ENCODE peak calls at places on chromosomes 2 and 18, in five cellular contexts. One of them, this sample, is unnamed.

GRCh38 chr2:209125291-209125690 is 298.6 kb upstream of the MAP2 start:
- DNase-seq in tibial nerve: no peak
- DNase-seq in NB4: no peak
- DNase-seq in GM12878: no peak
- DNase-seq in HCT116: no peak
- DNase-seq in this sample: no peak

GRCh38 chr2:232327089-232328037 is 51.2 kb upstream of the ALPP start:
- DNase-seq in tibial nerve: peak; percentile 34
- DNase-seq in GM12878: no peak
- DNase-seq in HCT116: peak; percentile 27
- DNase-seq in NB4: peak; percentile 76
- DNase-seq in this sample: no peak

GRCh38 chr18:33404244-33404873 is 36.2 kb downstream of the CCDC178 start:
- DNase-seq in tibial nerve: no peak
- DNase-seq in NB4: no peak
- DNase-seq in GM12878: no peak
- DNase-seq in HCT116: no peak
- DNase-seq in this sample: no peak

GRCh38 chr2:132547089-132547687 is 122.8 kb downstream of the LYPD1 start:
- DNase-seq in NB4: peak; percentile 72
- DNase-seq in HCT116: peak; percentile 36
- DNase-seq in tibial nerve: peak; percentile 51
- DNase-seq in GM12878: peak; percentile 8
- DNase-seq in this sample: peak; percentile 90

GRCh38 chr2:10449481-10449831 is 1.3 kb upstream of the ODC1 start:
- DNase-seq in tibial nerve: no peak
- DNase-seq in NB4: peak; percentile 34
- DNase-seq in HCT116: no peak
- DNase-seq in GM12878: no peak
- DNase-seq in this sample: no peak

GRCh38 chr18:59456657-59457056 is 97.6 kb upstream of the LMAN1 start:
- DNase-seq in HCT116: no peak
- DNase-seq in tibial nerve: no peak
- DNase-seq in GM12878: no peak
- DNase-seq in NB4: no peak
- DNase-seq in this sample: no peak

GRCh38 chr2:70977605-70978205 is 725 bp upstream of the ANKRD53 start:
- DNase-seq in tibial nerve: peak; percentile 32
- DNase-seq in HCT116: no peak
- DNase-seq in NB4: no peak
- DNase-seq in GM12878: no peak
- DNase-seq in this sample: peak; percentile 59

GRCh38 chr2:240620149-240620731 is 5.0 kb upstream of the GPR35 start:
- DNase-seq in NB4: no peak
- DNase-seq in tibial nerve: no peak
- DNase-seq in HCT116: no peak
- DNase-seq in GM12878: no peak
- DNase-seq in this sample: peak; percentile 81

GRCh38 chr2:18792226-18792629 is 202.9 kb upstream of the NT5C1B start:
- DNase-seq in tibial nerve: no peak
- DNase-seq in HCT116: no peak
- DNase-seq in NB4: no peak
- DNase-seq in GM12878: no peak
- DNase-seq in this sample: no peak

GRCh38 chr18:55794288-55795052 is 206.5 kb upstream of the TCF4 start:
- DNase-seq in NB4: no peak
- DNase-seq in GM12878: no peak
- DNase-seq in tibial nerve: no peak
- DNase-seq in HCT116: no peak
- DNase-seq in this sample: no peak
- H3K4me3 ChIP-seq in NB4: no peak overlapping the region
- H3K4me3 ChIP-seq in GM12878: no peak overlapping the region
- H3K4me3 ChIP-seq in tibial nerve: no peak overlapping the region
- H3K4me3 ChIP-seq in HCT116: no peak overlapping the region
- H3K4me3 ChIP-seq in this sample: no peak overlapping the region

GRCh38 chr2:189501487-189501886 is 60.2 kb downstream of the WDR75 start:
- DNase-seq in tibial nerve: no peak
- DNase-seq in HCT116: no peak
- DNase-seq in NB4: no peak
- DNase-seq in GM12878: no peak
- DNase-seq in this sample: no peak

GRCh38 chr2:189499137-189499536 is 57.9 kb downstream of the WDR75 start:
- DNase-seq in HCT116: no peak
- DNase-seq in NB4: no peak
- DNase-seq in tibial nerve: no peak
- DNase-seq in GM12878: no peak
- DNase-seq in this sample: no peak

GRCh38 chr2:189492451-189492850 is 51.2 kb downstream of the WDR75 start:
- DNase-seq in HCT116: no peak
- DNase-seq in GM12878: no peak
- DNase-seq in tibial nerve: no peak
- DNase-seq in NB4: no peak
- DNase-seq in this sample: no peak

GRCh38 chr2:189500456-189501160 is 59.3 kb downstream of the WDR75 start:
- DNase-seq in HCT116: no peak
- DNase-seq in GM12878: no peak
- DNase-seq in NB4: no peak
- DNase-seq in tibial nerve: no peak
- DNase-seq in this sample: no peak

DNA sequence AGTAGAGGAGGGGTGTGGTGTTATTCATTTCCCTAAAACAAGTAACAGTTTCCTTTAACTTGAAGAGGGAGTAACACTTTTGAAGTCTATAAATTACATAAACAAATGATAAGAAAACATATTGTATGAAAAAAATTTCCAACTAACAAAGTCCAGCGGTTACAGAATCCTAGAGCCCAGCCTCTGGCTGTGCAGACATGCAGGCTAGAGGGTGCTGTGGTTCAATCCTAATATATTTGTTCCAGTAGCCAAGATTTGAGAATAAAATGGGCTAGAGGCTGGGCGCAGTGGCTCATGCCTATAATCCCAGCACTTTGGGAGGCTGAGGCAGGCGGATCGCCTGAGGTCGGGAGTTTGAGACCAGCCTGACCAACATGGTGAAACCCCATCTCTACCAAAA is 56.9 kb downstream of the WDR75 start:
- DNase-seq in tibial nerve: no peak
- DNase-seq in HCT116: no peak
- DNase-seq in NB4: no peak
- DNase-seq in GM12878: no peak
- DNase-seq in this sample: no peak
- TF ChIP-seq CTCF in tibial nerve: peak; percentile 8
- TF ChIP-seq CTCF in HCT116: no peak
- TF ChIP-seq CTCF in NB4: no peak
- TF ChIP-seq CTCF in GM12878: no peak
- TF ChIP-seq CTCF in this sample: no peak

DNA sequence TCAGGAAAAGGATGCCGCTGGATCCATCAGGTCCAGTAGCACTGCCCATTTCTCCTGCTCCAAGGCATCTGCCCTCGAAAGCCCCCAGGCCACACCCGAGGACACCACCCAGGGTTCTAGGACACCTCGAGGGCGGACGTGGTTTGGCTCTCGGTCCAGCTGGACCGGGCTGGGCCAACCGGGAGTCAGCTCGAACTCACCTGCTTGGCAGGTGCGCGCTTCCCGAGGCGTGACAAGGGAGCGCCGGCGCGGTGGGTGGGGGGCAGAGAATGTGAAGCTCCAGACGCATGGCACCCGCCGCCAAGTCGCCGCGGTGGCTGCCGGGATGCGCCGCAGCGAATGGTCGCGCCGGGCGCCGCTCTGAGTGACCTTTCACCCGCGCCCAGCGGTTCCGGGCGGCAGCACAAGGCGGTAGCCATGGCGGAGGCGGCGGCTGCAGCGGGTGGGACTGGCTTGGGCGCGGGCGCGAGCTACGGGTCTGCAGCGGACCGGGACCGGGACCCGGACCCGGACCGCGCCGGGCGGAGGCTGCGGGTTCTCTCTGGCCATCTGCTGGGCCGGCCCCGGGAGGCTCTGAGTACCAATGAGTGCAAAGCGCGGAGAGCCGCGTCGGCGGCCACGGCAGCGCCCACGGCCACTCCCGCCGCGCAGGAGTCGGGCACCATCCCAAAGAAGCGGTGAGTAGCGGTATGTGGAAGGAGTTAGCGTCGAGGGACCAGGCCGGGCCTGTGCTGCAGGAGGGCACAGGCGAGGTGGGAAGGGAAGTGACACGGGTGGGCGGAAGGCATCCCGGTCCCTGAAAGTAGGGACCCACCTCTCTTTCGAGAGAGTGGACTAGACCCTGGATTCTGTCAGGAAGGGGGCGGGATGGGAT is at the start of gene AGPS:
- DNase-seq in tibial nerve: peak; percentile 33
- DNase-seq in GM12878: peak; percentile 30
- DNase-seq in NB4: peak; percentile 92
- DNase-seq in HCT116: peak; percentile 51
- DNase-seq in this sample: peak; percentile 38
- TF ChIP-seq POLR2A in tibial nerve: peak; percentile 22
- TF ChIP-seq POLR2A in GM12878: peak; percentile 94
- TF ChIP-seq POLR2A in NB4: no peak
- TF ChIP-seq POLR2A in HCT116: peak; percentile 61
- TF ChIP-seq POLR2A in this sample: no peak

GRCh38 chr2:224325941-224326340 is 76.0 kb downstream of the FAM124B start:
- DNase-seq in tibial nerve: no peak
- DNase-seq in HCT116: no peak
- DNase-seq in GM12878: no peak
- DNase-seq in NB4: no peak
- DNase-seq in this sample: no peak

GRCh38 chr2:224324604-224325003 is 77.3 kb downstream of the FAM124B start:
- DNase-seq in NB4: no peak
- DNase-seq in HCT116: no peak
- DNase-seq in GM12878: no peak
- DNase-seq in tibial nerve: no peak
- DNase-seq in this sample: no peak

GRCh38 chr2:224331698-224332097 is 70.2 kb downstream of the FAM124B start:
- DNase-seq in tibial nerve: no peak
- DNase-seq in NB4: no peak
- DNase-seq in GM12878: no peak
- DNase-seq in HCT116: no peak
- DNase-seq in this sample: no peak

GRCh38 chr2:224333631-224334030 is 68.3 kb downstream of the FAM124B start:
- DNase-seq in NB4: no peak
- DNase-seq in GM12878: no peak
- DNase-seq in tibial nerve: no peak
- DNase-seq in HCT116: no peak
- DNase-seq in this sample: no peak

DNA sequence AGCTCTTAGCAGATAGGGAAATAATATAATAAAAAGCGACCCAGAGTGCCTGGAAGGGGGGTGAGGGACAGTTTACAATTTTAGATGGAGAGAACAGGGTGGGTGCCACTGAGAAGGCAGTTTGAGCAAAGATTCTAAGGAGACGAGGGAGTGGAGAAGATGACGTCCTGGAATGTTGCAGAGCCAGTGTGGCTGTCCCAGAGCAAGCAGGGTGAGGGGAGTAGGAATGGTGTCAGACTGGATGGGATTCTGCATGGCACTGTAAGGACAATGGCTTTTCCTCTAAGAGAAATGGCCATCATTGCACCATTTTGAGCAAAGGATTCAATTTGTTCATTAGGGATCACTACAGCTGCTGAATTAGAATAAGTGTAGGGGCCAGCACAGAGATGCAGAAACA is 73.1 kb downstream of the FAM124B start:
- DNase-seq in HCT116: no peak
- DNase-seq in GM12878: no peak
- DNase-seq in NB4: no peak
- DNase-seq in tibial nerve: no peak
- DNase-seq in this sample: no peak
- H3K4me3 ChIP-seq in HCT116: no peak overlapping the region
- H3K4me3 ChIP-seq in GM12878: no peak overlapping the region
- H3K4me3 ChIP-seq in NB4: no peak overlapping the region
- H3K4me3 ChIP-seq in tibial nerve: no peak overlapping the region
- H3K4me3 ChIP-seq in this sample: no peak overlapping the region

GRCh38 chr2:128797092-128797491 is 478.4 kb upstream of the HS6ST1 start:
- DNase-seq in HCT116: no peak
- DNase-seq in NB4: no peak
- DNase-seq in GM12878: no peak
- DNase-seq in tibial nerve: no peak
- DNase-seq in this sample: no peak
- TF ChIP-seq CTCF in HCT116: no peak
- TF ChIP-seq CTCF in NB4: no peak
- TF ChIP-seq CTCF in GM12878: no peak
- TF ChIP-seq CTCF in tibial nerve: no peak
- TF ChIP-seq CTCF in this sample: no peak

GRCh38 chr2:11786191-11786590 is 39.8 kb downstream of the LPIN1 start:
- DNase-seq in tibial nerve: no peak
- DNase-seq in NB4: no peak
- DNase-seq in GM12878: no peak
- DNase-seq in HCT116: no peak
- DNase-seq in this sample: no peak

GRCh38 chr2:11785611-11785940 is 39.1 kb downstream of the LPIN1 start:
- DNase-seq in HCT116: no peak
- DNase-seq in tibial nerve: no peak
- DNase-seq in NB4: no peak
- DNase-seq in GM12878: no peak
- DNase-seq in this sample: peak; percentile 57

GRCh38 chr2:11784310-11784709 is 37.9 kb downstream of the LPIN1 start:
- DNase-seq in tibial nerve: no peak
- DNase-seq in GM12878: no peak
- DNase-seq in NB4: no peak
- DNase-seq in HCT116: no peak
- DNase-seq in this sample: no peak

GRCh38 chr2:11786592-11786991 is 40.2 kb downstream of the LPIN1 start:
- DNase-seq in NB4: no peak
- DNase-seq in tibial nerve: no peak
- DNase-seq in HCT116: no peak
- DNase-seq in GM12878: no peak
- DNase-seq in this sample: peak; percentile 50

GRCh38 chr2:11784747-11785610 is 38.5 kb downstream of the LPIN1 start:
- DNase-seq in HCT116: no peak
- DNase-seq in NB4: peak; percentile 64
- DNase-seq in tibial nerve: no peak
- DNase-seq in GM12878: no peak
- DNase-seq in this sample: peak; percentile 87
- TF ChIP-seq POLR2A in HCT116: no peak
- TF ChIP-seq POLR2A in NB4: no peak
- TF ChIP-seq POLR2A in tibial nerve: no peak
- TF ChIP-seq POLR2A in GM12878: no peak
- TF ChIP-seq POLR2A in this sample: no peak

DNA sequence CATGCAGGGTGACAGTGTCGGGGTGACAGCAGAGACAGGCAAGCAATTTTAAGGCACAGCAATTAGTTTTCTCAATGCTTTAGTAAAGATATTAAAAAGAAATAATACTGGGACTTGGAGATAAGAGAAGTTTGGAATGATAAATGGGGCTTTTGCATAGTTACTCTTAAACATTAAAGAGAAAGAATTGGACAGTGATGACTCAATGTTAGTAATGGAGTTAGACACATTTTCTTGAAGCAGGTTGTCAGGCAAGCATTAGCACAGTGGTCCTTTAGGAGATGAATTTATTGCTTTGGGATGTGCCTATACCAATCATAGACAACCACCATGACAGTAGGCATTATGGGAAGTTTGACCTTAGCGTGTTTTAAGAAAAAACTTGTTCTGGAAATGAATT is 228.3 kb upstream of the RAB12 start:
- DNase-seq in NB4: no peak
- DNase-seq in tibial nerve: no peak
- DNase-seq in HCT116: no peak
- DNase-seq in GM12878: no peak
- DNase-seq in this sample: no peak
- H3K4me3 ChIP-seq in NB4: no peak overlapping the region
- H3K4me3 ChIP-seq in tibial nerve: no peak overlapping the region
- H3K4me3 ChIP-seq in HCT116: no peak overlapping the region
- H3K4me3 ChIP-seq in GM12878: no peak overlapping the region
- H3K4me3 ChIP-seq in this sample: no peak overlapping the region

This sample was measured in lower leg skin.